ENCODE peak calls at places on chromosomes 7 and 10, in ten cellular contexts. R is foreskin keratinocyte, N is colonic mucosa, K is PC-3, C is gastrocnemius medialis, B is left ventricle myocardium inferior, G is A549, S is endodermal cell, H is kidney, T is transverse colon. I is an unnamed sample. For H3K4me1, the result is how much of the 10 kb centered on the place peaks cover.

GRCh38 chr10:104123397-104123796 is 1.4 kb downstream of the SFR1 start:
- DNase-seq in C (no peak), R (no peak), G (peak), H (no peak), T (no peak), S (no peak), K (peak), N (no peak), B (no peak), I (no peak)

GRCh38 chr7:116710764-116711452 is 38.9 kb downstream of the MET start:
- DNase-seq in S (no peak), N (no peak), T (no peak), G (peak), R (no peak), H (no peak), C (no peak), B (no peak), K (peak), I (no peak)

GRCh38 chr7:7761974-7762769 is 43.8 kb upstream of the RPA3 start:
- DNase-seq in R (peak), B (no peak), C (no peak), N (no peak), K (peak), T (no peak), S (no peak), G (peak), H (no peak), I (no peak)

GRCh38 chr7:17043012-17043877 is 161.5 kb upstream of the AGR3 start:
- DNase-seq in C (no peak), N (no peak), T (no peak), H (no peak), R (peak), S (no peak), K (peak), G (peak), B (no peak), I (no peak)

GRCh38 chr10:72171175-72171630 is 44.6 kb upstream of the ANAPC16 start:
- DNase-seq in R (peak), K (peak), B (no peak), T (peak), S (no peak), N (peak), G (peak), H (no peak), C (no peak), I (peak)

GRCh38 chr10:46216836-46217748 is 69.7 kb upstream of the ANTXRL start:
- DNase-seq in C (no peak), K (no peak), G (no peak), B (no peak), R (no peak), H (no peak), S (no peak), N (peak), T (no peak), I (no peak)

GRCh38 chr7:16644987-16645592 is 464 bp downstream of the ANKMY2 start:
- DNase-seq in G (no peak), C (peak), R (no peak), H (peak), B (peak), N (peak), K (no peak), S (no peak), T (peak), I (peak)

GRCh38 chr10:45408421-45409319 is 34.7 kb downstream of the ALOX5 start:
- DNase-seq in N (no peak), C (no peak), K (no peak), H (no peak), G (no peak), B (no peak), R (no peak), T (peak), S (no peak), I (no peak)

GRCh38 chr7:129771201-129771927 is 159.8 kb downstream of the NRF1 start:
- DNase-seq in K (no peak), R (no peak), S (peak), B (no peak), N (no peak), H (peak), C (no peak), G (no peak), T (no peak), I (no peak)

GRCh38 chr7:22350466-22351328 is 6.3 kb downstream of the RAPGEF5 start:
- DNase-seq in N (no peak), R (no peak), G (no peak), B (no peak), T (no peak), C (no peak), H (no peak), K (peak), S (no peak), I (peak)

GRCh38 chr10:62640386-62640785 is 164.1 kb upstream of the ADO start:
- DNase-seq in S (no peak), H (no peak), K (peak), C (no peak), B (no peak), T (no peak), N (no peak), G (no peak), R (no peak), I (no peak)

GRCh38 chr7:41576176-41576575 is 126.7 kb downstream of the INHBA start:
- DNase-seq in S (no peak), T (no peak), H (no peak), C (no peak), K (peak), N (no peak), G (no peak), B (no peak), R (no peak), I (no peak)

GRCh38 chr10:17025444-17026295 is 103.9 kb downstream of the CUBN start:
- DNase-seq in H (no peak), C (no peak), G (peak), S (peak), N (no peak), R (peak), K (peak), T (peak), B (no peak), I (no peak)

GRCh38 chr10:35574924-35575352 is 30.2 kb upstream of the GJD4 start:
- DNase-seq in R (no peak), H (no peak), B (no peak), T (no peak), K (peak), N (no peak), G (no peak), S (peak), C (no peak), I (no peak)

GRCh38 chr10:80502621-80503583 is 34.8 kb upstream of the SH2D4B start:
- DNase-seq in T (no peak), G (no peak), C (no peak), K (no peak), H (no peak), R (peak), B (no peak), N (no peak), S (no peak), I (no peak)

GRCh38 chr7:21948364-21948763 is 2.7 kb upstream of the CDCA7L start:
- DNase-seq in K (no peak), H (no peak), B (no peak), C (no peak), S (no peak), T (no peak), G (no peak), N (no peak), R (no peak), I (no peak)

GRCh38 chr10:68871731-68872342 is 29.3 kb upstream of the DDX50 start:
- DNase-seq in C (no peak), S (no peak), K (peak), G (no peak), N (no peak), H (no peak), R (no peak), T (no peak), B (no peak), I (no peak)

GRCh38 chr10:89283174-89283987 is 18.5 kb upstream of the IFIT2 start:
- DNase-seq in N (no peak), C (no peak), T (no peak), G (no peak), B (no peak), H (no peak), R (no peak), K (peak), S (no peak), I (no peak)

GRCh38 chr10:123909866-123910265 is 18.3 kb upstream of the CPXM2 start:
- DNase-seq in H (no peak), T (no peak), C (no peak), S (no peak), N (no peak), G (no peak), B (no peak), R (no peak), K (no peak), I (no peak)
- H3K4me1 ChIP-seq in H (under half), T (under half), C (under half), S (under half), N (under half), G (under half), B (under half), R (under half), K (under half), I (under half)

GRCh38 chr7:135160858-135161653 is 9.5 kb downstream of the CYREN start:
- DNase-seq in B (no peak), R (no peak), N (no peak), C (peak), K (no peak), T (no peak), S (no peak), H (no peak), G (no peak), I (no peak)
- H3K4me1 ChIP-seq in B (half or more), R (under half), N (under half), C (half or more), K (under half), T (under half), S (under half), H (under half), G (under half), I (under half)

DNA sequence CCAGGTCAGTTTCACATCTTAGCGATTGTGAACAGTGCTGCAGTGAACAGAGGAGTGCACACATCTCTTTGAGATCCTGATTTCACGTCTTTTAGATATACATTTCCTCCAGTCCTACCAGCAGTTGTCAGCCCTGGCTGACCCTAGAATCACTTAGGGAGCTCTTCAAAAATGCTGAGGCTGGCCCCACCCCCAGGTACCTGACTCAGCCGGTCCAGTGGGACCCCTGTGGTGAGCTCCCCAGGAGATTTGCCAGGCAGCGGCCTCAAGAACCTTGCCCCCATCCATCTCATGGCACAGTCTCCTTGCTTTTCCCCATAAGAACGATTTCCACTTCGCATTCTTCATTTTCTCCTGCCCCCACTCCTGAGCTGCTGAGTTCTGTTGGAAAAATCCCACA is 45.5 kb downstream of the TEX36 start:
- DNase-seq in H (no peak), B (no peak), R (no peak), K (no peak), S (no peak), N (no peak), G (no peak), T (no peak), C (no peak), I (no peak)
- H3K4me1 ChIP-seq in H (under half), B (under half), R (under half), K (under half), S (under half), N (under half), G (under half), T (under half), C (under half), I (under half)

DNA sequence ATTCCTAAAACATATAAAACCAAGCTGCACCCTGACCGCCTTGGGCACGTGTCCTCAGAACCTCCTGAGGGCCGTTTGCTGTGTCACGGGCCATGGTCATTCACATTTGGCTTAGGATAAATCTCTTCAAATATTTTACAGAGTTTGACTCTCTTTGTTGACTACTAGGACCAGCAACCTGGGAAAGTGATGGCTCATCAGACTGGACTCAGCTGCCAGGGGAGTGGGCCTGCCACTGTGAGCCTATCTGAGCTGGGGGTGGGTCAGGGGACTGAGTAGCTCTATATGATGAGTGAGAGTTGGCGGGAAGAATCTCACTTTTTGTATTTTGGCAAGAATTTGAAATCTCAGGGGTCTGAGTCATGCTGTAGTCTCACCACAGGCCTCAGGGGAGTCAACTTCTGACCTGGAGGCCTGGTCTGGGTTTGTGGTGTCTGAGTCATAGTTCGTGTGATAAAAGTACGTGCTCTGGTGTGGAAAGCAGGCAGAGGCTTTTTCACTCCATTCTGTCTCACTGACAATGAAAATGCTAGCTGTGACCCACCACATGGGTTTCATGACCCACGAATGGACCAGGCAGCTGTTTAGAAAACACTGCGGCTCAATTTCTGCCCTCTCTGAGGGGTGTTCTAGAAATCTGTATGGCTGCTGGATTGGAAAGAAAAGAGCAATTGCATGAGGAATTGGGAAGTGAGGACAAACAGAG is 4.2 kb upstream of the UPP1 start:
- DNase-seq in K (peak), G (peak), H (peak), T (peak), S (peak), N (peak), C (peak), R (peak), B (peak), I (peak)
- H3K4me1 ChIP-seq in K (half or more), G (half or more), H (under half), T (under half), S (under half), N (under half), C (under half), R (under half), B (half or more), I (under half)

GRCh38 chr10:102434251-102434913 is 2.0 kb upstream of the CUEDC2 start:
- DNase-seq in C (no peak), H (peak), B (no peak), K (no peak), T (no peak), G (no peak), N (no peak), S (no peak), R (no peak), I (peak)

GRCh38 chr10:102435529-102436233 is 3.3 kb upstream of the CUEDC2 start:
- DNase-seq in H (no peak), C (no peak), N (no peak), K (no peak), S (peak), G (no peak), B (no peak), T (no peak), R (no peak), I (no peak)

GRCh38 chr10:102433619-102434046 is 1.3 kb upstream of the CUEDC2 start:
- DNase-seq in K (no peak), C (no peak), G (no peak), B (no peak), S (no peak), N (no peak), R (no peak), T (no peak), H (peak), I (no peak)

GRCh38 chr10:102436312-102436711 is 3.9 kb upstream of the CUEDC2 start:
- DNase-seq in H (no peak), K (no peak), G (no peak), T (no peak), C (no peak), S (no peak), N (no peak), R (no peak), B (no peak), I (no peak)

GRCh38 chr10:102435098-102435497 is 2.7 kb upstream of the CUEDC2 start:
- DNase-seq in S (no peak), R (no peak), K (no peak), N (no peak), H (no peak), T (no peak), G (no peak), B (no peak), C (no peak), I (no peak)
- H3K4me1 ChIP-seq in S (under half), R (under half), K (under half), N (under half), H (under half), T (under half), G (under half), B (under half), C (under half), I (under half)

DNA sequence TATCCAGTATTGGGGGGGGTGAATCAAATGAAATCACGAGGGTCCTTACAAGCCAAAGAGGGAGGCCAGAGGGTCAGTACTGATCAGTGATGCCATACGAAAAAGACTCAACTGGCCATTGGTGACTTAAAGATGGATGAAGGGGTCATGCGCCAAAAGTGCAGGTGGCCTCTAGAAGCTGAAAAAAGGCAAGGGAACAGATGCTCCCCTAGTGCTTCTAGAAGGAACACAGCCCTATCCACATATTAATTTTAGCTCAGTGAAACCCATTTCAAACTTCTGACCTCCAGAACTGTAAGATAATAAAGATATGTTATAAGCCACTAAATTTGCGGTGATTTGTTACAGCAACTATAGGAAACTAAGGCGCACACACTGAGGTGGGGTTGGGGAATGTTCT is 62.5 kb downstream of the ABI1 start:
- DNase-seq in B (no peak), T (no peak), C (no peak), H (no peak), G (no peak), S (no peak), K (no peak), N (no peak), R (no peak), I (no peak)
- H3K4me1 ChIP-seq in B (half or more), T (under half), C (under half), H (under half), G (under half), S (under half), K (under half), N (under half), R (under half), I (under half)

DNA sequence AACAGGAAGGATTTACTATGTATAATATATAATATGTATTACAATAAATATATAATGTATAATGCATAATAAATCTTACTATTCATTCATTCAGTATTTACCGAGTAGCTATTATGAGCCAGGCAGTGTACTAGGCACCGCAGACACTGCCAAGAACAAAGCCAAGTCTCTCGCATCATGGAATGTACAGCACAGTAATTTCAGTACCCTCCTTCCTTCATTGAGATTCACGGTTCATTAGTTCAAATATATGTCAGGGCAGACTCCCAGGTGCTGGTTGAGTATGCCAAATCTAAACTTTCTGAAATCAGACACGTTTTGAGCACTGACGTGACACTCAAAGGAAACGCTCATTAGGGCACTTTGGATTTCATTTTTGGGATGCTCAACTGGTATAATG is 9.1 kb downstream of the USP6NL start:
- DNase-seq in S (no peak), C (no peak), G (no peak), R (no peak), B (no peak), N (no peak), H (no peak), T (no peak), K (no peak), I (no peak)
- H3K4me1 ChIP-seq in S (under half), C (under half), G (under half), R (under half), B (under half), N (under half), H (under half), T (under half), K (under half), I (under half)

GRCh38 chr10:86662186-86663045 is 5.9 kb upstream of the LDB3 start:
- DNase-seq in T (no peak), G (no peak), C (peak), B (peak), R (no peak), S (no peak), K (no peak), N (no peak), H (peak), I (no peak)

GRCh38 chr10:86659721-86660438 is 5.5 kb downstream of the OPN4 start:
- DNase-seq in N (no peak), C (peak), G (no peak), K (no peak), H (peak), B (peak), R (no peak), T (no peak), S (peak), I (no peak)

GRCh38 chr10:86663046-86663345 is 5.3 kb upstream of the LDB3 start:
- DNase-seq in G (no peak), K (no peak), R (no peak), C (peak), N (no peak), S (no peak), T (no peak), B (peak), H (peak), I (no peak)

GRCh38 chr10:86659161-86659691 is 4.9 kb downstream of the OPN4 start:
- DNase-seq in S (peak), B (no peak), C (peak), N (no peak), T (no peak), H (peak), G (no peak), R (no peak), K (no peak), I (peak)

DNA sequence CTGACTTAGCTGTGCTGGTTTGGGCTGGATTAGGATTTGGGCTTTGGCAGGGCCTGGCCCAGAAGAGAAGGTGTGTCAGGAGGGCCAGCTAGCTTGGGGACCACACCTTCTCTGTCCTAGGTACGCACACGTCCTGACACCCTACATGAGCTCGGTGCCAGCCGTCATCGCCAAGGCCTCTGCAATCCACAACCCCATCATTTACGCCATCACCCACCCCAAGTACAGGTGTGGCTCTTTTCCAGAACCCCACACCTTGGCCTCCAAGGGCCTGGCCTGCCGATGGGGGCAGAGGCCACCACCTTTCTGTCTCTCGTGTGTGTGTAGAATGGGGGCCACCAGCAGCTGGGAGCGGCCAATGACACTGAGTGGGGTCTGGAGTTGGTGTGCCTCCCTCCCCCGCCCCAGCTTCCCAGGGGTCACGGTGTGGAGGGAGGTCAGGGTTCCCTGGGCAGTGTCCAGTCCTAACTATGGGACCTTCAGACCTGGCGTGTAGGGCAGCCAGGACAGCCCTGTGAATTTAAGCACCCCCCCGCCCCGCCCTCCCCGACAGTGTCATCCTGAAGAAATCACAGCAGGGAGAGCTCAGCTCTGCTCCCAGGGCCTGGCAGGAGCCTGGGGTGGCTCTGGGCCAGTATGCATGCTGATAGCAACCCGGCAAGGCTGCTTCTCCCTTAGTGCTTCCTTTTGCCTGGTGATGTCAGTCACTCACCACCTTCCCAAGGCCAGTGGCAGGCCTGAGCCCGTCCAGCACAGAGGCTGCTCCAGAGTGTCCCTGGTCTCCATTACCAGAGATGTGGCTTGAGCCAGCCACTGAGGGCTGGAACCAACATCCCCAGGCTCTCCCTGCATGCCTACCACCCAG is 6.9 kb upstream of the LDB3 start:
- DNase-seq in C (peak), G (no peak), B (peak), N (no peak), H (peak), R (no peak), T (no peak), K (no peak), S (peak), I (no peak)
- H3K4me1 ChIP-seq in C (half or more), G (under half), B (half or more), N (under half), H (under half), R (under half), T (under half), K (under half), S (under half), I (under half)

I was measured in Caco-2.